ENCODE peak calls at places on chromosomes 3 and 15, in eight cellular contexts. P, W, H, D, S, A, Y and F are unnamed samples.
A peak's percentile ranks its signal among the peaks of the same experiment; 100 is the strongest.

GRCh38 chr15:74258456-74259323 is 22.6 kb downstream of the CCDC33 start:
- DNase-seq in S (no peak), A (no peak), D (no peak), Y (no peak), P (no peak), W (no peak), H (no peak), F (no peak)

GRCh38 chr3:171192176-171192854 is 165.8 kb upstream of the SLC2A2 start:
- DNase-seq in P (no peak), D (no peak), W (peak; percentile 94), Y (peak; percentile 42), A (no peak), H (no peak), S (peak; percentile 91), F (no peak)

GRCh38 chr15:100735654-100736053 is 133.3 kb downstream of the ASB7 start:
- DNase-seq in W (no peak), D (no peak), P (no peak), S (no peak), H (no peak), A (no peak), Y (no peak), F (no peak)

GRCh38 chr15:65373163-65373651 is 4.6 kb downstream of the IGDCC3 start:
- DNase-seq in D (no peak), H (no peak), W (no peak), S (no peak), A (no peak), P (no peak), Y (no peak), F (no peak)

GRCh38 chr3:42012935-42013651 is 51.2 kb upstream of the ULK4 start:
- DNase-seq in Y (peak; percentile 50), H (peak; percentile 75), S (peak; percentile 53), D (peak; percentile 53), P (peak; percentile 75), A (peak; percentile 35), W (peak; percentile 51), F (peak; percentile 80)

GRCh38 chr3:42906085-42906904 is at the start of gene ZNF662:
- DNase-seq in D (peak; percentile 42), S (peak; percentile 26), W (no peak), A (no peak), Y (no peak), P (no peak), H (no peak), F (no peak)

GRCh38 chr3:6602329-6602728 is 258.6 kb upstream of the GRM7 start:
- DNase-seq in D (no peak), S (no peak), Y (no peak), A (no peak), W (no peak), P (no peak), H (no peak), F (no peak)

GRCh38 chr3:11435420-11435819 is 163.2 kb downstream of the ATG7 start:
- DNase-seq in S (peak; percentile 71), D (no peak), H (no peak), Y (no peak), P (no peak), A (no peak), W (no peak), F (no peak)

GRCh38 chr15:56608140-56608778 is 125.0 kb downstream of the ZNF280D start:
- DNase-seq in S (no peak), P (no peak), A (no peak), W (peak; percentile 10), Y (no peak), D (no peak), H (no peak), F (no peak)

GRCh38 chr15:82093774-82094211 is 48.0 kb upstream of the MEX3B start:
- DNase-seq in W (peak; percentile 97), A (no peak), P (no peak), D (no peak), Y (peak; percentile 86), S (peak; percentile 90), H (no peak), F (no peak)

GRCh38 chr3:156377266-156377665 is 177.7 kb downstream of the SSR3 start:
- DNase-seq in D (no peak), Y (no peak), H (no peak), P (no peak), A (no peak), S (no peak), W (no peak), F (no peak)

GRCh38 chr3:151067158-151067557 is 18.3 kb upstream of the MED12L start:
- DNase-seq in H (no peak), W (no peak), A (no peak), S (peak; percentile 8), D (no peak), P (peak; percentile 39), Y (peak; percentile 37), F (no peak)

GRCh38 chr15:101641894-101642293 is 10.3 kb downstream of the TM2D3 start:
- DNase-seq in P (no peak), H (no peak), Y (no peak), S (no peak), D (no peak), W (no peak), A (no peak), F (peak; percentile 72)

GRCh38 chr15:34799825-34800168 is 4.4 kb upstream of the ACTC1 start:
- DNase-seq in S (no peak), Y (no peak), H (no peak), P (no peak), A (no peak), D (no peak), W (no peak), F (no peak)

GRCh38 chr3:14863324-14864100 is 44.8 kb downstream of the FGD5 start:
- DNase-seq in W (no peak), D (peak; percentile 32), H (no peak), P (no peak), Y (no peak), A (no peak), S (no peak), F (no peak)

GRCh38 chr3:174333640-174334039 is 525.5 kb upstream of the NAALADL2 start:
- DNase-seq in W (peak; percentile 25), P (no peak), Y (no peak), S (no peak), D (no peak), H (no peak), A (no peak), F (no peak)

GRCh38 chr3:151256761-151257160 is 21.6 kb downstream of the P2RY14 start:
- DNase-seq in S (no peak), W (no peak), A (no peak), P (no peak), D (no peak), Y (no peak), H (no peak), F (no peak)

GRCh38 chr15:89899951-89900567 is 6.3 kb upstream of the AP3S2 start:
- DNase-seq in W (no peak), Y (no peak), S (no peak), P (no peak), A (no peak), D (no peak), H (no peak), F (no peak)

GRCh38 chr15:89899303-89899946 is 5.6 kb upstream of the AP3S2 start:
- DNase-seq in D (no peak), P (no peak), Y (no peak), W (no peak), H (no peak), S (no peak), A (no peak), F (no peak)

GRCh38 chr15:89898628-89899302 is 5.0 kb upstream of the AP3S2 start:
- DNase-seq in A (no peak), P (peak; percentile 77), S (peak; percentile 48), Y (peak; percentile 81), W (peak; percentile 47), D (no peak), H (peak; percentile 44), F (no peak)

GRCh38 chr15:89903015-89903857 is 9.4 kb upstream of the AP3S2 start:
- DNase-seq in A (no peak), W (no peak), D (no peak), P (no peak), H (no peak), Y (no peak), S (no peak), F (no peak)

DNA sequence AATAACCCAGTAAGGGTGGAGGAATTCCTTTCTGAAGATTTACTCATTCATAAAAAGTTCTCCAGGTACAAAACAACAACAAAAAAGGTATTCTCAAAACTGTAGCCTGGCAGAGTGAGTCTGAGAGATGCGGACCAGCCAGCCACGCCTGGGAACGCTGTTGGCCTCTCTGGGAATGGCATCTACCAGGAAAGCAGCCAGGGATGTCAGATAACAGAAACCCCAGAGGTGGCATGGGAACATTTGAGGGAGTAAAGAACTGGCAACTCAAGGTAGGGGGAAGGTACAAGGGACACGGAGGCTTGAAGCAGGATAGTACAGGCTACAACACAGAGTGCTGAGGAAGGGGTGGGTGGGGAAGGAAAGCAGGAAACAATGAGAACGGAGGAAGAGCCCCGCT is 7.1 kb upstream of the AP3S2 start:
- DNase-seq in Y (no peak), A (no peak), W (no peak), D (no peak), H (no peak), S (no peak), P (no peak), F (no peak)
- TF ChIP-seq CTCF in Y (no peak), A (no peak), W (no peak), D (no peak), H (no peak), S (no peak), P (no peak), F (no peak)

GRCh38 chr3:77506384-77506783 is 466.5 kb downstream of the ROBO2 start:
- DNase-seq in H (no peak), D (no peak), P (no peak), Y (no peak), S (no peak), W (no peak), A (no peak), F (no peak)
- TF ChIP-seq CTCF in H (no peak), D (no peak), P (no peak), Y (no peak), S (no peak), W (no peak), A (no peak), F (no peak)

DNA sequence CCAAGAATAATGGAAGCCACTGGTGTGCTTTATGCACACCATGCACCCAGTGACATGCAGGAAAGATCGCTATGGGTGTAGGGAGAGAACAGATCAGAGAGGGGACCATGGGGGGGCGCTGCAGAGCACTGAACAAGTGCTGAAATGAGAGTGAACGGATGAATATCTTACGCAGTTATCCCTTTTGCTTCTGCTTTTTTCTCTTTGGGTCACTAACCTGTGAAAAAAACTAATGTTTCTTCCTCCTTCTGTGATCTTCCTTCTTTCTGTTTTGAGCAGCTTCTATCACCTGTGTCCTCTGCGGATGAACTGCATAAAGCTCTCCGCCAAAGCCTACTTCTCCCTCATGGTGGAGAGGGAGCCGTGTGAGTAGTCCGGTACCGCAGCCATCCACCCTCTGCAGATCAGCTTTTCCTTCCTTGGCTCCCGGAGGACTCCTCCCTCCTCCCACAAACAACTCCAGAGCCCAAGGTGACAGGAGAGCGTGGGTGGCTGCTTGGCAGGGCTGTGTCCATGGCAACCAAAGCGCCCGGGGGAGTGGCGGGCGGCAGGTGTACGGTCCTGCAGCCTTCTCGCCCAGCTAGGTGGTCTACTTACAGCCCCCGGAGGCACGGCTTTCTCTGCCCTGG is 106.2 kb downstream of the DGKG start:
- DNase-seq in Y (no peak), H (peak; percentile 39), A (no peak), S (no peak), W (no peak), P (peak; percentile 57), D (no peak), F (no peak)
- TF ChIP-seq CTCF in Y (no peak), H (peak; percentile 16), A (no peak), S (peak; percentile 23), W (peak; percentile 13), P (peak; percentile 56), D (no peak), F (peak; percentile 35)

GRCh38 chr15:87720235-87720634 is 536.3 kb downstream of the NTRK3 start:
- DNase-seq in P (no peak), H (no peak), Y (no peak), D (no peak), A (no peak), S (no peak), W (no peak), F (no peak)
- TF ChIP-seq CTCF in P (no peak), H (no peak), Y (no peak), D (no peak), A (no peak), S (no peak), W (no peak), F (no peak)